ENCODE peak calls at places on chromosomes 16 and 17, in seven cellular contexts. F is fibroblast of villous mesenchyme, W is esophagus squamous epithelium, Z is GM20000, X is astrocyte of the spinal cord, M is neural progenitor cell, N is glutamatergic neuron. P is an unnamed sample.

GRCh38 chr17:39632153-39632941 is 4.6 kb upstream of the STARD3 start:
- DNase-seq in N (no peak), W (no peak), Z (no peak), F (no peak), X (no peak), M (no peak), P (no peak)

GRCh38 chr16:75306102-75306762 is 54.8 kb upstream of the BCAR1 start:
- DNase-seq in W (no peak), Z (no peak), N (no peak), M (no peak), X (peak), F (no peak), P (no peak)

GRCh38 chr16:23557779-23558330 is 328 bp downstream of the UBFD1 start:
- DNase-seq in N (peak), M (no peak), X (peak), F (peak), W (no peak), Z (no peak), P (peak)

GRCh38 chr16:66344533-66345145 is 21.9 kb upstream of the CDH5 start:
- DNase-seq in X (peak), Z (peak), W (no peak), M (peak), F (peak), N (no peak), P (peak)

GRCh38 chr17:13182854-13183253 is 165.0 kb upstream of the ELAC2 start:
- DNase-seq in X (no peak), Z (no peak), F (no peak), W (no peak), N (no peak), M (no peak), P (no peak)

GRCh38 chr16:85172465-85173071 is 60.3 kb upstream of the CIBAR2 start:
- DNase-seq in Z (peak), F (peak), W (no peak), X (no peak), M (peak), N (peak), P (no peak)

GRCh38 chr17:65305116-65305515 is 167.9 kb downstream of the RGS9 start:
- DNase-seq in F (no peak), N (no peak), W (no peak), X (no peak), M (no peak), Z (no peak), P (no peak)

GRCh38 chr16:55842369-55843104 is 9.6 kb upstream of the CES1 start:
- DNase-seq in M (peak), N (no peak), F (peak), Z (peak), W (no peak), X (peak), P (peak)

GRCh38 chr17:37118738-37119137 is 170.0 kb downstream of the AATF start:
- DNase-seq in F (no peak), Z (no peak), W (no peak), X (no peak), M (no peak), N (no peak), P (no peak)

GRCh38 chr17:41324180-41325075 is 8.9 kb upstream of the KRTAP17-1 start:
- DNase-seq in F (peak), N (no peak), M (peak), W (no peak), X (no peak), Z (no peak), P (no peak)
- TF ChIP-seq CTCF in F (peak), N (no peak), M (peak), W (peak), X (peak), Z (no peak), P (no peak)

DNA sequence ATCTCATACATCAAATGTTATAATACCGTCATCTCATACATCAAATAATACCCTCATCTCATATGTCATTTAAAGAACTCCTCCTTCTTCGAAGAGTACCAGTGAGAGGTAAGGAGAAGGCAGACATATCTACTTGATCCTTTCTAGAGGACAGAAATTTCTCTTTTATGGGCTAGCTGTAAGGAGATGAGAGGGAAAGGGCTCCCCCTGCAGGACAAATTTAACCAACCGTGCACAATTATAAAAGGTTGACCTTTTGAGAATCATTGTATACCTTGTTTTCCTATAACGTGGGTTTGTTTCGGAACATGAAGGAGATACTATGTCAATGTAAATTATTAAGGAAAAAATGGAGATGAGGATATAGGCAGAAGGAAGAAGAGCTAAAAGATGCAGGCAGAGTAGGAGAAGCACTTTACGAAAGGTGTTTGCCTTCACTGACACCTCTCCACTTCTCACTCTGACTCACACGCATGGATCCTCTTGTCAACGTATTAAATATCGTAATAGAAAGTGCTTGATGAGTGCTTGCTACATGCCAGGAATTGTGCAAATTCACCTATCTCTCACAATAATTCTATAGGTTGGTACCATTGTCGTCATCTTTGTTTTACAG is 465.9 kb upstream of the ERCC4 start:
- DNase-seq in M (peak), Z (peak), N (peak), F (peak), X (peak), W (no peak), P (peak)
- TF ChIP-seq CTCF in M (peak), Z (no peak), N (peak), F (peak), X (peak), W (no peak), P (peak)

GRCh38 chr16:80852261-80852872 is 48.0 kb upstream of the CDYL2 start:
- DNase-seq in M (peak), N (peak), Z (peak), F (peak), W (no peak), X (peak), P (peak)
- TF ChIP-seq CTCF in M (peak), N (peak), Z (no peak), F (peak), W (no peak), X (peak), P (peak)

DNA sequence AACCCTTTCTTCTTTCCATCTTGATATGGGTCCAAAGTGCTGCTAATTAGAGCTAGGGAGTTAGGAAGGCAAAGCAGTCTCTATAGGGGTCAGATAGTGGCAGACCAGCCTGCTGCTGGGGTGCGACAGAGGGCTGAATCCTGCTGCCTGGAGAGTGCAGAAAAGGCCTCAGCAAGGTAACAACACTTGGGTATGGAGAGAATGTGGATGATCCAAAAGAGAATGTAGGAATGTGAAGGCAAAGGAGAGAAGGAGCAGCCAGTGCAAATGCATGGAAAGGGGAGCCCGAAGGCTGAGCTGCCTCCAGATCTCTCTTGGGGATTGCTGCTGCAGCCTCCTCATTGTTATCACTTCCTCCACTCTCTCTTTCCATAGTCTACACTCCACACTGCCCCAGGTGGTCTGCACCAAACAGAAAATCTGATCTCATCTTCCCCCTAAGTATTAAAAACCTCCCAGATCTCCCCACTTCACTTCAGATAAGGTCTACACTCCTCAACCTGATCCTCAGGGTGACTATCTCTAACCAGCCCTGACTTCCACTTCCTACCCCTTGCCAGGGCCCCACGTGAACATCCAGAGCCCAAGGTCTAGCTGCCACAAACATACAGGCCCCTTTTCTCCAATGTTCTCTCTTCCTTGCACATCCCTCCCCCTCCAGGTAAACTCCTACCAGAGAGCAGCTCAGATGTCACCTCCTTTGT is 28.8 kb downstream of the TOM1L2 start:
- DNase-seq in Z (no peak), X (no peak), M (no peak), W (no peak), N (no peak), F (no peak), P (no peak)
- TF ChIP-seq CTCF in Z (no peak), X (no peak), M (no peak), W (no peak), N (no peak), F (no peak), P (no peak)

GRCh38 chr17:3977387-3977786 is 13.2 kb upstream of the ATP2A3 start:
- DNase-seq in F (no peak), N (no peak), M (no peak), Z (no peak), X (no peak), W (no peak), P (no peak)
- TF ChIP-seq CTCF in F (no peak), N (no peak), M (no peak), Z (no peak), X (no peak), W (no peak), P (no peak)

DNA sequence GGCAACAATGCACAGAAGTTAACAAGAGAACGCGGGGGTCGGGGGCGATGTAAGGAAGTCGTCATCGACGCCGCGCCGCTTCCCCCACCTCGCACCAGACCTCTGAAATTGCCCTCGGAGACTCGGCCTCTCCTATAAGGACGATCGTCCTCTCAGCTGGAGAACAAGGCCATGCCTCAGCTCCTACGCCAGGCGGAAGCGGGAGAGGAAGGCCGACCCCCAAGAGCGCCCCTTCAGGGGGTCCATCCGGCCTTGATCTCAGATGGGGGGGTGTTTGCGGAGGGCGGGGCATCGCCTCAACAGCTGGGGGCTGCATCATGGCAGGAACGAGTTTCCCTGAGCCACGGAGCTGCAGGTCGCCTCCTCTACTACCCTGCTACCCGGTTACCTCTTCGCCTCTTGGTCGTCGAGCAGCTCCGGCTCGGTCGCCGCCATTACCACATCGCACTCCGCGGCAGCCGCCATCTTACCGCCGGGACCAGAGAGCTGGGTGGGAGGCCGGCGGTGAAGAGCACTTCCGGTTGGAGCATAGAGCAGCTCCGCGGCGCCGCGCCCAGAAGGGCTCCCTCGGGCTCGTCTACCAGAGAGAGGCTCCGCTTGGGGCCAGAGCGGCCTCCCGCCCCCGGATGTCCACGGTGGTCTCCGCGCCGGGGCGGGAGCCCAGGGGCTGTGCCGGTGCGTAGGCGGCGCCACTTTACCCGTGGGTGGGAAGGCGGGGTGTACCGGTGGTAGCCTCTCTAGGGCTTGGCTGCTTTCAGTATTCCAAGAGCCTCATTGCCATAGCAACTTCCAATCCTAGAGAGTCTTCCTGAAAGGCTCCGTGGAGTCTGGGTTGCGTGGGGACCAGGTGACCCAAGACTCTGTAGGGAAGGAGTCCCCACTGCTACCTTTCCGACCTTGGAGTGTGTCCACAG is at the start of gene DNAJC7:
- DNase-seq in N (peak), W (peak), Z (peak), M (peak), F (peak), X (peak), P (peak)
- TF ChIP-seq CTCF in N (no peak), W (peak), Z (no peak), M (no peak), F (no peak), X (no peak), P (no peak)

GRCh38 chr17:45284176-45285140 is 22.6 kb upstream of the SPATA32 start:
- DNase-seq in N (no peak), F (no peak), M (peak), W (no peak), Z (no peak), X (no peak), P (peak)
- TF ChIP-seq CTCF in N (no peak), F (peak), M (peak), W (peak), Z (no peak), X (peak), P (peak)

P was measured in endothelial cell.